ENCODE peak calls at places on chromosome 22, in ten cellular contexts. One of them, this sample, is unnamed.

GRCh38 chr22:20567371-20567847 is 60.0 kb downstream of the MED15 start:
- DNase-seq in NB4: no peak
- DNase-seq in sigmoid colon: no peak
- DNase-seq in coronary artery: no peak
- DNase-seq in lower lobe of right lung: no peak
- DNase-seq in AG04450: no peak
- DNase-seq in brain microvascular endothelial cell: no peak
- DNase-seq in lung: no peak
- DNase-seq in HL-60: no peak
- DNase-seq in CD8-positive, alpha-beta memory T cell: no peak
- DNase-seq in this sample: peak

GRCh38 chr22:37561209-37562048 is 1.1 kb downstream of the CDC42EP1 start:
- DNase-seq in coronary artery: peak
- DNase-seq in NB4: peak
- DNase-seq in brain microvascular endothelial cell: peak
- DNase-seq in CD8-positive, alpha-beta memory T cell: peak
- DNase-seq in AG04450: peak
- DNase-seq in HL-60: peak
- DNase-seq in lung: peak
- DNase-seq in sigmoid colon: peak
- DNase-seq in lower lobe of right lung: peak
- DNase-seq in this sample: peak

GRCh38 chr22:22697377-22698120 is 53.1 kb downstream of the GGTLC2 start:
- DNase-seq in HL-60: no peak
- DNase-seq in CD8-positive, alpha-beta memory T cell: no peak
- DNase-seq in lung: no peak
- DNase-seq in coronary artery: no peak
- DNase-seq in NB4: no peak
- DNase-seq in brain microvascular endothelial cell: no peak
- DNase-seq in sigmoid colon: peak
- DNase-seq in lower lobe of right lung: no peak
- DNase-seq in AG04450: no peak
- DNase-seq in this sample: no peak

GRCh38 chr22:32308934-32309333 is 48.7 kb upstream of the RFPL3 start:
- DNase-seq in AG04450: no peak
- DNase-seq in sigmoid colon: no peak
- DNase-seq in coronary artery: no peak
- DNase-seq in CD8-positive, alpha-beta memory T cell: no peak
- DNase-seq in NB4: no peak
- DNase-seq in lung: no peak
- DNase-seq in HL-60: no peak
- DNase-seq in brain microvascular endothelial cell: no peak
- DNase-seq in lower lobe of right lung: no peak
- DNase-seq in this sample: no peak

GRCh38 chr22:46031965-46032851 is 55.2 kb upstream of the WNT7B start:
- DNase-seq in coronary artery: peak
- DNase-seq in lower lobe of right lung: peak
- DNase-seq in sigmoid colon: peak
- DNase-seq in CD8-positive, alpha-beta memory T cell: peak
- DNase-seq in lung: no peak
- DNase-seq in NB4: peak
- DNase-seq in HL-60: peak
- DNase-seq in brain microvascular endothelial cell: no peak
- DNase-seq in AG04450: no peak
- DNase-seq in this sample: no peak

GRCh38 chr22:37123649-37124048 is 14.1 kb upstream of the TMPRSS6 start:
- DNase-seq in HL-60: no peak
- DNase-seq in CD8-positive, alpha-beta memory T cell: no peak
- DNase-seq in lung: no peak
- DNase-seq in AG04450: no peak
- DNase-seq in NB4: no peak
- DNase-seq in sigmoid colon: no peak
- DNase-seq in coronary artery: no peak
- DNase-seq in lower lobe of right lung: no peak
- DNase-seq in brain microvascular endothelial cell: no peak
- DNase-seq in this sample: no peak

GRCh38 chr22:22682196-22682595 is 37.8 kb downstream of the GGTLC2 start:
- DNase-seq in CD8-positive, alpha-beta memory T cell: no peak
- DNase-seq in HL-60: no peak
- DNase-seq in sigmoid colon: no peak
- DNase-seq in NB4: no peak
- DNase-seq in coronary artery: no peak
- DNase-seq in AG04450: no peak
- DNase-seq in brain microvascular endothelial cell: no peak
- DNase-seq in lung: no peak
- DNase-seq in lower lobe of right lung: no peak
- DNase-seq in this sample: no peak

GRCh38 chr22:47157486-47158270 is 395.2 kb downstream of the TBC1D22A start:
- DNase-seq in brain microvascular endothelial cell: no peak
- DNase-seq in NB4: no peak
- DNase-seq in sigmoid colon: no peak
- DNase-seq in coronary artery: no peak
- DNase-seq in lower lobe of right lung: no peak
- DNase-seq in HL-60: no peak
- DNase-seq in lung: no peak
- DNase-seq in AG04450: no peak
- DNase-seq in CD8-positive, alpha-beta memory T cell: no peak
- DNase-seq in this sample: no peak

GRCh38 chr22:46220921-46221320 is 29.2 kb downstream of the CDPF1 start:
- DNase-seq in NB4: peak
- DNase-seq in coronary artery: no peak
- DNase-seq in brain microvascular endothelial cell: peak
- DNase-seq in sigmoid colon: no peak
- DNase-seq in lung: no peak
- DNase-seq in CD8-positive, alpha-beta memory T cell: no peak
- DNase-seq in lower lobe of right lung: no peak
- DNase-seq in AG04450: no peak
- DNase-seq in HL-60: no peak
- DNase-seq in this sample: no peak

GRCh38 chr22:45884201-45885067 is 92.5 kb downstream of the WNT7B start:
- DNase-seq in coronary artery: no peak
- DNase-seq in CD8-positive, alpha-beta memory T cell: peak
- DNase-seq in lower lobe of right lung: peak
- DNase-seq in HL-60: no peak
- DNase-seq in sigmoid colon: peak
- DNase-seq in brain microvascular endothelial cell: no peak
- DNase-seq in AG04450: no peak
- DNase-seq in NB4: no peak
- DNase-seq in lung: no peak
- DNase-seq in this sample: no peak

GRCh38 chr22:38824587-38824986 is 19.2 kb downstream of the NPTXR start:
- DNase-seq in CD8-positive, alpha-beta memory T cell: no peak
- DNase-seq in lung: peak
- DNase-seq in lower lobe of right lung: peak
- DNase-seq in brain microvascular endothelial cell: peak
- DNase-seq in coronary artery: no peak
- DNase-seq in sigmoid colon: peak
- DNase-seq in AG04450: peak
- DNase-seq in HL-60: peak
- DNase-seq in NB4: peak
- DNase-seq in this sample: peak

GRCh38 chr22:42160830-42161696 is 30.5 kb upstream of the CYP2D6 start:
- DNase-seq in NB4: no peak
- DNase-seq in lung: no peak
- DNase-seq in brain microvascular endothelial cell: no peak
- DNase-seq in CD8-positive, alpha-beta memory T cell: no peak
- DNase-seq in HL-60: no peak
- DNase-seq in lower lobe of right lung: no peak
- DNase-seq in coronary artery: no peak
- DNase-seq in sigmoid colon: no peak
- DNase-seq in AG04450: no peak
- DNase-seq in this sample: no peak

GRCh38 chr22:22375586-22376351 is 131.2 kb downstream of the VPREB1 start:
- DNase-seq in NB4: no peak
- DNase-seq in lung: no peak
- DNase-seq in brain microvascular endothelial cell: no peak
- DNase-seq in coronary artery: no peak
- DNase-seq in sigmoid colon: no peak
- DNase-seq in lower lobe of right lung: no peak
- DNase-seq in HL-60: no peak
- DNase-seq in CD8-positive, alpha-beta memory T cell: no peak
- DNase-seq in AG04450: no peak
- DNase-seq in this sample: no peak

GRCh38 chr22:46083383-46084350 is 66.7 kb upstream of the PPARA start:
- DNase-seq in sigmoid colon: peak
- DNase-seq in NB4: no peak
- DNase-seq in HL-60: no peak
- DNase-seq in lower lobe of right lung: peak
- DNase-seq in lung: no peak
- DNase-seq in CD8-positive, alpha-beta memory T cell: peak
- DNase-seq in brain microvascular endothelial cell: no peak
- DNase-seq in AG04450: no peak
- DNase-seq in coronary artery: peak
- DNase-seq in this sample: no peak

GRCh38 chr22:49983148-49984042 is 22.8 kb downstream of the PIM3 start:
- DNase-seq in NB4: no peak
- DNase-seq in lung: no peak
- DNase-seq in AG04450: no peak
- DNase-seq in lower lobe of right lung: peak
- DNase-seq in HL-60: no peak
- DNase-seq in CD8-positive, alpha-beta memory T cell: no peak
- DNase-seq in brain microvascular endothelial cell: no peak
- DNase-seq in coronary artery: no peak
- DNase-seq in sigmoid colon: no peak
- DNase-seq in this sample: no peak
- H3K4me3 ChIP-seq in NB4: no peak
- H3K4me3 ChIP-seq in lung: no peak
- H3K4me3 ChIP-seq in AG04450: peak
- H3K4me3 ChIP-seq in lower lobe of right lung: peak
- H3K4me3 ChIP-seq in HL-60: no peak
- H3K4me3 ChIP-seq in CD8-positive, alpha-beta memory T cell: no peak
- H3K4me3 ChIP-seq in brain microvascular endothelial cell: no peak
- H3K4me3 ChIP-seq in coronary artery: peak
- H3K4me3 ChIP-seq in sigmoid colon: peak
- H3K4me3 ChIP-seq in this sample: no peak

DNA sequence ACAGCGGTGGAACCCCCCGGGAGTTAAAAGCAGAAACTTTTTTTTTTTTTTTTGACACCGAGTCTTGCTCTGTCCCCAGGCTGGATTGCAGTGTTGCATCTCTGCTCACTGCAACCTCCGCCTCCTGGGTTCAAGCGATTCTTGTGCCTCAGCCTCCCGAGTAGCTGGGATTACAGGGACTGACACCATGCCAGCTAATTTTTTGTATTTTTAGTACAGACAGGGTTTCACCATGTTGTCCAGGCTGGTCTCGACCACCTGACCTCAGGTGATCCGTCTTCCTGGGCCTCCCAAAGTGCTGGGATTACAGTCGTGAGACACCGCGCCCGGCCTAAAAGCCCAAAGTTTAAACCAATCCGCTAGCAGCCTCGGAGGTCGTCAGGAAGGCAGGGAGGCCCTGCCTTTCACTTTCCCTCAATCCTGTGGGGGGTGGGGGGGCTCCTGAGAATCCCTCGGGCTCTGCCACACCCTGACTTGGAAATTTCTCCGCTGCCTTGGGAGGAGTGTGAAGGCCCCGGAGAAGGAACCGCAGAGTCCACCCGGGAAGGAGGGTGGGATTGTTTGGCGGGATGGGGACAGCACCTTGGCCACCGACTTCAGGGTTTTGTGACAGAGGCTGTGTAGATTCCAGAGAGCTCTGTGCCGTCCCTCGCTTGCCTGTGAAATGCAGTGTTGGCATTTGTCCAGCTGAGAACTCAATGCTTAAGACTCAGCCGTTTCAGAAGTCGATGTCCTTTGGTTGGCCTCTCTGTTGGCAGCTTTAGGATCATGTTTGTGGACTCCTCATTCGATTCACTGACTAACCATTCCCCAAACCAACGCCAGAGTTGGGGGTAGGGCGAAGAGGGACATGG is 1.0 kb downstream of the ARHGAP8 start:
- DNase-seq in brain microvascular endothelial cell: peak
- DNase-seq in HL-60: no peak
- DNase-seq in sigmoid colon: no peak
- DNase-seq in lung: peak
- DNase-seq in lower lobe of right lung: no peak
- DNase-seq in AG04450: no peak
- DNase-seq in NB4: no peak
- DNase-seq in CD8-positive, alpha-beta memory T cell: peak
- DNase-seq in coronary artery: no peak
- DNase-seq in this sample: peak
- H3K4me3 ChIP-seq in brain microvascular endothelial cell: no peak
- H3K4me3 ChIP-seq in HL-60: no peak
- H3K4me3 ChIP-seq in sigmoid colon: no peak
- H3K4me3 ChIP-seq in lung: no peak
- H3K4me3 ChIP-seq in lower lobe of right lung: peak
- H3K4me3 ChIP-seq in AG04450: no peak
- H3K4me3 ChIP-seq in NB4: no peak
- H3K4me3 ChIP-seq in CD8-positive, alpha-beta memory T cell: no peak
- H3K4me3 ChIP-seq in coronary artery: peak
- H3K4me3 ChIP-seq in this sample: no peak

GRCh38 chr22:50250249-50250554 is 863 bp downstream of the HDAC10 start:
- DNase-seq in lung: no peak
- DNase-seq in AG04450: no peak
- DNase-seq in coronary artery: no peak
- DNase-seq in lower lobe of right lung: no peak
- DNase-seq in HL-60: no peak
- DNase-seq in NB4: no peak
- DNase-seq in sigmoid colon: no peak
- DNase-seq in CD8-positive, alpha-beta memory T cell: no peak
- DNase-seq in brain microvascular endothelial cell: no peak
- DNase-seq in this sample: no peak
- H3K4me3 ChIP-seq in lung: no peak
- H3K4me3 ChIP-seq in AG04450: peak
- H3K4me3 ChIP-seq in coronary artery: peak
- H3K4me3 ChIP-seq in lower lobe of right lung: peak
- H3K4me3 ChIP-seq in HL-60: peak
- H3K4me3 ChIP-seq in NB4: peak
- H3K4me3 ChIP-seq in sigmoid colon: peak
- H3K4me3 ChIP-seq in CD8-positive, alpha-beta memory T cell: peak
- H3K4me3 ChIP-seq in brain microvascular endothelial cell: peak
- H3K4me3 ChIP-seq in this sample: peak

GRCh38 chr22:40000171-40000570 is 5.4 kb downstream of the FAM83F start:
- DNase-seq in coronary artery: no peak
- DNase-seq in brain microvascular endothelial cell: no peak
- DNase-seq in lower lobe of right lung: no peak
- DNase-seq in HL-60: no peak
- DNase-seq in sigmoid colon: no peak
- DNase-seq in CD8-positive, alpha-beta memory T cell: no peak
- DNase-seq in AG04450: no peak
- DNase-seq in NB4: no peak
- DNase-seq in lung: no peak
- DNase-seq in this sample: no peak

GRCh38 chr22:39999144-39999757 is 4.5 kb downstream of the FAM83F start:
- DNase-seq in lung: no peak
- DNase-seq in CD8-positive, alpha-beta memory T cell: no peak
- DNase-seq in AG04450: no peak
- DNase-seq in brain microvascular endothelial cell: peak
- DNase-seq in lower lobe of right lung: no peak
- DNase-seq in sigmoid colon: no peak
- DNase-seq in coronary artery: peak
- DNase-seq in NB4: peak
- DNase-seq in HL-60: peak
- DNase-seq in this sample: no peak

GRCh38 chr22:39996732-39997131 is 2.0 kb downstream of the FAM83F start:
- DNase-seq in AG04450: no peak
- DNase-seq in CD8-positive, alpha-beta memory T cell: no peak
- DNase-seq in sigmoid colon: no peak
- DNase-seq in coronary artery: no peak
- DNase-seq in lower lobe of right lung: no peak
- DNase-seq in brain microvascular endothelial cell: no peak
- DNase-seq in HL-60: no peak
- DNase-seq in NB4: no peak
- DNase-seq in lung: no peak
- DNase-seq in this sample: no peak

GRCh38 chr22:39997421-39997820 is 2.7 kb downstream of the FAM83F start:
- DNase-seq in brain microvascular endothelial cell: no peak
- DNase-seq in NB4: no peak
- DNase-seq in CD8-positive, alpha-beta memory T cell: no peak
- DNase-seq in sigmoid colon: no peak
- DNase-seq in AG04450: no peak
- DNase-seq in coronary artery: no peak
- DNase-seq in lung: no peak
- DNase-seq in HL-60: no peak
- DNase-seq in lower lobe of right lung: no peak
- DNase-seq in this sample: no peak

GRCh38 chr22:39997939-39998726 is 3.4 kb downstream of the FAM83F start:
- DNase-seq in brain microvascular endothelial cell: no peak
- DNase-seq in lower lobe of right lung: no peak
- DNase-seq in coronary artery: no peak
- DNase-seq in NB4: no peak
- DNase-seq in AG04450: no peak
- DNase-seq in lung: no peak
- DNase-seq in HL-60: no peak
- DNase-seq in sigmoid colon: no peak
- DNase-seq in CD8-positive, alpha-beta memory T cell: no peak
- DNase-seq in this sample: peak
- H3K4me3 ChIP-seq in brain microvascular endothelial cell: no peak
- H3K4me3 ChIP-seq in lower lobe of right lung: no peak
- H3K4me3 ChIP-seq in coronary artery: no peak
- H3K4me3 ChIP-seq in NB4: no peak
- H3K4me3 ChIP-seq in AG04450: no peak
- H3K4me3 ChIP-seq in lung: no peak
- H3K4me3 ChIP-seq in HL-60: no peak
- H3K4me3 ChIP-seq in sigmoid colon: no peak
- H3K4me3 ChIP-seq in CD8-positive, alpha-beta memory T cell: no peak
- H3K4me3 ChIP-seq in this sample: no peak